ENCODE peak calls at places on chromosomes 2 and 18, in eight cellular contexts. D, H, Y, B, U, N, A and W are unnamed samples.

GRCh38 chr2:112138143-112139032 is at the start of gene FBLN7:
- DNase-seq in B (no peak), N (peak; percentile 33), Y (peak; percentile 35), H (no peak), U (peak; percentile 29), D (peak; percentile 62), A (no peak), W (peak; percentile 46)

GRCh38 chr2:186540971-186541370 is 48.9 kb upstream of the ITGAV start:
- DNase-seq in Y (no peak), B (no peak), H (peak; percentile 33), N (no peak), A (no peak), D (peak; percentile 71), U (no peak), W (no peak)

GRCh38 chr2:24721470-24721869 is 71.7 kb downstream of the PTRHD1 start:
- DNase-seq in D (peak; percentile 87), H (peak; percentile 89), B (peak; percentile 60), A (peak; percentile 68), U (peak; percentile 88), Y (no peak), N (peak; percentile 52), W (no peak)

GRCh38 chr2:199988176-199988575 is 32.8 kb downstream of the MAIP1 start:
- DNase-seq in D (no peak), H (peak; percentile 43), N (no peak), U (peak; percentile 62), B (no peak), A (no peak), Y (no peak), W (no peak)

GRCh38 chr2:197435598-197436435 is 989 bp upstream of the SF3B1 start:
- DNase-seq in B (no peak), H (no peak), N (no peak), D (no peak), Y (no peak), U (no peak), A (no peak), W (no peak)

GRCh38 chr2:180716186-180717180 is 263.9 kb upstream of the UBE2E3 start:
- DNase-seq in U (peak; percentile 61), Y (no peak), N (no peak), A (no peak), H (no peak), D (no peak), B (no peak), W (no peak)

GRCh38 chr2:164388511-164388910 is 232.8 kb downstream of the GRB14 start:
- DNase-seq in U (peak; percentile 25), N (no peak), A (no peak), Y (peak; percentile 74), H (peak; percentile 22), D (peak; percentile 77), B (no peak), W (peak; percentile 5)

GRCh38 chr2:156229724-156230362 is 102.7 kb downstream of the NR4A2 start:
- DNase-seq in A (no peak), H (no peak), B (no peak), Y (peak; percentile 14), D (no peak), U (no peak), N (no peak), W (no peak)

GRCh38 chr2:26606847-26607190 is 34.3 kb downstream of the CIB4 start:
- DNase-seq in Y (no peak), D (no peak), A (no peak), B (peak; percentile 27), U (no peak), N (no peak), H (no peak), W (peak; percentile 86)

GRCh38 chr18:32333781-32334180 is 136.9 kb downstream of the GAREM1 start:
- DNase-seq in B (peak; percentile 65), N (no peak), A (no peak), H (peak; percentile 20), Y (no peak), D (no peak), U (no peak), W (no peak)

GRCh38 chr2:54899576-54900200 is 150.6 kb downstream of the RTN4 start:
- DNase-seq in U (peak; percentile 76), D (peak; percentile 85), A (no peak), H (peak; percentile 80), B (peak; percentile 27), N (no peak), Y (peak; percentile 30), W (peak; percentile 50)

GRCh38 chr2:152445791-152446201 is 110.8 kb downstream of the FMNL2 start:
- DNase-seq in A (peak; percentile 45), Y (no peak), B (no peak), H (peak; percentile 84), N (no peak), U (peak; percentile 81), D (peak; percentile 94), W (no peak)

GRCh38 chr2:9010866-9011265 is 7.4 kb upstream of the MBOAT2 start:
- DNase-seq in N (no peak), Y (no peak), H (peak; percentile 93), A (no peak), B (no peak), D (peak; percentile 64), U (peak; percentile 86), W (no peak)

GRCh38 chr18:3015203-3015590 is 2.3 kb upstream of the LPIN2 start:
- DNase-seq in U (peak; percentile 79), B (no peak), N (no peak), D (peak; percentile 89), Y (peak; percentile 21), A (peak; percentile 18), H (peak; percentile 86), W (no peak)

GRCh38 chr2:73823916-73824523 is 4.7 kb upstream of the STAMBP start:
- DNase-seq in H (peak; percentile 94), D (peak; percentile 79), U (peak; percentile 93), Y (peak; percentile 66), A (peak; percentile 21), N (no peak), B (peak; percentile 19), W (peak; percentile 47)

GRCh38 chr2:16623046-16623445 is 42.6 kb downstream of the CYRIA start:
- DNase-seq in H (peak; percentile 57), U (peak; percentile 82), D (peak; percentile 13), N (no peak), Y (no peak), B (no peak), A (no peak), W (no peak)

GRCh38 chr2:175175896-175176295 is 5.6 kb downstream of the ATP5MC3 start:
- DNase-seq in A (no peak), B (no peak), N (no peak), U (no peak), H (peak; percentile 21), D (peak; percentile 21), Y (no peak), W (no peak)

GRCh38 chr18:11728247-11728646 is 39.2 kb downstream of the GNAL start:
- DNase-seq in D (no peak), A (no peak), B (no peak), H (peak; percentile 36), N (no peak), U (peak; percentile 42), Y (peak; percentile 84), W (peak; percentile 63)
- H3K4me1 ChIP-seq in D (no peaks in the 10 kb centered on the region), A (no peaks in the 10 kb centered on the region), B (no peaks in the 10 kb centered on the region), H (no peaks in the 10 kb centered on the region), N (no peaks in the 10 kb centered on the region), U (no peaks in the 10 kb centered on the region), Y (peaks cover 2% of the 10 kb centered on the region), W (peaks cover 2% of the 10 kb centered on the region)

GRCh38 chr2:29071032-29071975 is 3.0 kb downstream of the PCARE start:
- DNase-seq in H (no peak), N (no peak), Y (no peak), D (no peak), U (no peak), B (no peak), A (no peak), W (no peak)

GRCh38 chr2:29073913-29074312 is 410 bp downstream of the PCARE start:
- DNase-seq in N (no peak), D (no peak), A (no peak), Y (no peak), U (no peak), H (no peak), B (no peak), W (no peak)

GRCh38 chr2:29070542-29070941 is 3.8 kb downstream of the PCARE start:
- DNase-seq in N (no peak), D (no peak), U (no peak), A (no peak), Y (no peak), H (no peak), B (no peak), W (no peak)

GRCh38 chr2:29072971-29073725 is 1.2 kb downstream of the PCARE start:
- DNase-seq in D (no peak), B (no peak), U (no peak), N (no peak), Y (no peak), A (no peak), H (no peak), W (no peak)

GRCh38 chr2:29072251-29072650 is 2.1 kb downstream of the PCARE start:
- DNase-seq in D (no peak), Y (no peak), B (no peak), A (no peak), U (no peak), N (no peak), H (no peak), W (no peak)
- H3K4me3 ChIP-seq in D (no peak overlapping the region), Y (no peak overlapping the region), B (no peak overlapping the region), A (no peak overlapping the region), U (no peak overlapping the region), N (no peak overlapping the region), H (no peak overlapping the region), W (no peak overlapping the region)

DNA sequence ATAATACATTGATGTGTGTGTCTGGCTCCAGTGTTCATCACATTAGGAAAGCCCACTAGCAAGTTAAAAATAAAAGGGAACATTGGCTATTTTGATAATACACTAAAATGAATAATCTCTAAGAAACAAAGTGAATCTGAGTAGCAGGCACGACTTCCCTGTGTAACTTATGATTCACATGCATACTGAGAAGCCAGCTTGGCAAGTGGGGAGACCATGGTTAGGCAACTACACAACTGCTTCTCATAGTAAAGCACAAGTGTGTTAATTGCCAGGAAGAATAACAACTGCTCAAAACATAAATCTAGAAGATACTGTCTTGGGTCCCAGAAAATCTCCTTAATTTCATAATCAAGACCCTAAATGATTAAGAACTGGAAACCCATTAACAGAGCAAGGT is 4.0 kb downstream of the MYO5B start:
- DNase-seq in Y (no peak), D (peak; percentile 11), H (no peak), A (no peak), B (no peak), U (no peak), N (no peak), W (no peak)
- H3K27me3 ChIP-seq in Y (peaks cover 31% of the 10 kb centered on the region), D (peaks cover 49% of the 10 kb centered on the region), H (peaks cover 10% of the 10 kb centered on the region), A (no peaks in the 10 kb centered on the region), B (no peaks in the 10 kb centered on the region), U (peaks cover 85% of the 10 kb centered on the region), N (peaks cover 74% of the 10 kb centered on the region), W (no peaks in the 10 kb centered on the region)

GRCh38 chr2:237591021-237591370 is 462 bp upstream of the RAB17 start:
- DNase-seq in H (no peak), Y (peak; percentile 86), A (no peak), N (no peak), B (peak; percentile 84), U (no peak), D (no peak), W (peak; percentile 83)

GRCh38 chr2:237590272-237591020 is at the start of gene RAB17:
- DNase-seq in N (no peak), U (peak; percentile 54), Y (peak; percentile 84), H (peak; percentile 28), B (peak; percentile 87), D (peak; percentile 50), A (no peak), W (peak; percentile 87)

GRCh38 chr2:237592425-237592980 is 2.0 kb upstream of the RAB17 start:
- DNase-seq in N (no peak), D (no peak), Y (no peak), U (no peak), A (no peak), H (no peak), B (no peak), W (no peak)

GRCh38 chr2:237593036-237593435 is 2.5 kb upstream of the RAB17 start:
- DNase-seq in H (no peak), B (no peak), N (no peak), D (no peak), A (no peak), U (no peak), Y (no peak), W (no peak)

GRCh38 chr2:237591379-237591881 is 896 bp upstream of the RAB17 start:
- DNase-seq in B (no peak), Y (no peak), H (no peak), A (no peak), N (no peak), U (peak; percentile 82), D (peak; percentile 17), W (peak; percentile 77)
- H3K4me1 ChIP-seq in B (peaks cover 81% of the 10 kb centered on the region), Y (peaks cover 31% of the 10 kb centered on the region), H (peaks cover 2% of the 10 kb centered on the region), A (no peaks in the 10 kb centered on the region), N (peaks cover 26% of the 10 kb centered on the region), U (peaks cover 37% of the 10 kb centered on the region), D (no peaks in the 10 kb centered on the region), W (peaks cover 38% of the 10 kb centered on the region)